ENCODE peak calls at places on chromosomes 11 and 22, in nine cellular contexts. O is H9; H is stimulated activated CD4-positive, alpha-beta T cell treated with anti-CD3 and anti-CD28 coated beads, Interleukin-4, amount 100 ng/mL, for 1 hour; S is foreskin fibroblast; R is ovary; V is A549; A is testis; K is NCI-H1417 treated with DMSO at 0.1 percent for 48 hours; T is spleen. L is an unnamed sample.

GRCh38 chr11:70176940-70177689 is 26.0 kb upstream of the FADD start:
- DNase-seq in O (peak), H (peak), S (no peak), R (no peak), V (peak), A (peak), K (no peak), T (peak), L (no peak)

GRCh38 chr11:75268626-75269366 is 28.2 kb downstream of the TPBGL start:
- DNase-seq in O (no peak), H (no peak), S (no peak), R (no peak), V (no peak), A (no peak), K (no peak), T (peak), L (peak)

GRCh38 chr11:8209208-8209807 is 40.5 kb upstream of the RIC3 start:
- DNase-seq in O (peak), H (peak), S (no peak), R (no peak), V (no peak), A (peak), K (no peak), T (peak), L (no peak)

GRCh38 chr11:19259487-19260345 is 19.0 kb upstream of the E2F8 start:
- DNase-seq in O (peak), H (peak), S (peak), R (peak), V (peak), A (peak), K (no peak), T (peak), L (no peak)

GRCh38 chr11:69280451-69280850 is 13.5 kb upstream of the MYEOV start:
- DNase-seq in O (no peak), H (no peak), S (peak), R (no peak), V (peak), A (no peak), K (no peak), T (no peak), L (no peak)

GRCh38 chr11:87304350-87304749 is 266.6 kb downstream of the TMEM135 start:
- DNase-seq in O (no peak), H (no peak), S (no peak), R (no peak), V (no peak), A (no peak), K (no peak), T (no peak), L (no peak)

GRCh38 chr11:75349540-75350116 is 1.8 kb downstream of the ARRB1 start:
- DNase-seq in O (peak), H (no peak), S (no peak), R (peak), V (no peak), A (no peak), K (no peak), T (peak), L (peak)

GRCh38 chr22:46233231-46233630 is 16.9 kb downstream of the CDPF1 start:
- DNase-seq in O (no peak), H (no peak), S (peak), R (no peak), V (no peak), A (peak), K (no peak), T (peak), L (peak)

GRCh38 chr11:57800444-57801184 is 39.0 kb downstream of the CTNND1 start:
- DNase-seq in O (peak), H (no peak), S (peak), R (no peak), V (peak), A (no peak), K (peak), T (no peak), L (no peak)

GRCh38 chr11:94638902-94639373 is 71.8 kb downstream of the PIWIL4 start:
- DNase-seq in O (no peak), H (no peak), S (peak), R (no peak), V (no peak), A (no peak), K (no peak), T (no peak), L (no peak)

GRCh38 chr11:324131-324530 is 3.5 kb upstream of the IFITM3 start:
- DNase-seq in O (no peak), H (no peak), S (peak), R (peak), V (no peak), A (peak), K (no peak), T (peak), L (peak)

GRCh38 chr11:46907606-46908005 is 10.7 kb downstream of the LRP4 start:
- DNase-seq in O (no peak), H (no peak), S (no peak), R (no peak), V (no peak), A (no peak), K (no peak), T (no peak), L (no peak)

GRCh38 chr11:134509381-134510068 is 97.5 kb upstream of the B3GAT1 start:
- DNase-seq in O (no peak), H (no peak), S (no peak), R (no peak), V (no peak), A (no peak), K (no peak), T (peak), L (no peak)

GRCh38 chr22:41485033-41485432 is 16.1 kb downstream of the ACO2 start:
- DNase-seq in O (no peak), H (no peak), S (no peak), R (no peak), V (no peak), A (no peak), K (no peak), T (no peak), L (no peak)

GRCh38 chr11:131430466-131431176 is 60.2 kb downstream of the NTM start:
- DNase-seq in O (no peak), H (no peak), S (no peak), R (no peak), V (no peak), A (no peak), K (no peak), T (no peak), L (no peak)

GRCh38 chr22:30459206-30460052 is 12.4 kb downstream of the SEC14L3 start:
- DNase-seq in O (no peak), H (no peak), S (peak), R (no peak), V (peak), A (no peak), K (no peak), T (no peak), L (no peak)

GRCh38 chr11:41494716-41495115 is 35.3 kb upstream of the LRRC4C start:
- DNase-seq in O (no peak), H (no peak), S (no peak), R (no peak), V (no peak), A (no peak), K (no peak), T (no peak), L (no peak)

GRCh38 chr11:63745304-63746170 is 23.0 kb downstream of the ZFTA start:
- DNase-seq in O (no peak), H (no peak), S (no peak), R (no peak), V (no peak), A (no peak), K (no peak), T (no peak), L (no peak)

GRCh38 chr22:43421914-43422615 is 10.3 kb downstream of the MPPED1 start:
- DNase-seq in O (no peak), H (no peak), S (no peak), R (no peak), V (no peak), A (no peak), K (no peak), T (no peak), L (no peak)

GRCh38 chr22:35219012-35219411 is 38.3 kb upstream of the HMGXB4 start:
- DNase-seq in O (no peak), H (no peak), S (peak), R (no peak), V (peak), A (no peak), K (no peak), T (no peak), L (no peak)

GRCh38 chr11:120025606-120026335 is 112.1 kb downstream of the TRIM29 start:
- DNase-seq in O (peak), H (no peak), S (no peak), R (no peak), V (no peak), A (no peak), K (no peak), T (no peak), L (no peak)

GRCh38 chr11:1221848-1222311 is 986 bp upstream of the MUC5B start:
- DNase-seq in O (peak), H (no peak), S (no peak), R (no peak), V (no peak), A (no peak), K (no peak), T (peak), L (peak)

GRCh38 chr11:14288189-14288935 is 70.6 kb downstream of the RRAS2 start:
- DNase-seq in O (no peak), H (no peak), S (peak), R (no peak), V (peak), A (no peak), K (no peak), T (no peak), L (no peak)

GRCh38 chr11:95485115-95485900 is 254.3 kb upstream of the SESN3 start:
- DNase-seq in O (no peak), H (no peak), S (peak), R (no peak), V (no peak), A (no peak), K (no peak), T (no peak), L (no peak)

L was measured in sigmoid colon.